ENCODE peak calls at places on chromosome 4, in eight cellular contexts. U is heart right ventricle; R is NCI-H2081; Y is cardiac fibroblast; W is nephron progenitor cell; K is activated naive CD4-positive, alpha-beta T cell treated with anti-CD3 and anti-CD28 coated beads for 36 hours; X is ELR; B is activated T-cell treated with anti-CD3 and anti-CD28 coated beads for 24 hours. C is an unnamed sample.

GRCh38 chr4:67746797-67747495 is 7.2 kb downstream of the GNRHR start:
- DNase-seq in U (no peak), R (no peak), Y (peak; percentile 60), W (no peak), K (peak; percentile 5), X (peak; percentile 64), B (no peak), C (peak; percentile 17)

GRCh38 chr4:150217192-150217591 is 138.9 kb downstream of the DCLK2 start:
- DNase-seq in U (no peak), R (peak; percentile 39), Y (peak; percentile 84), W (no peak), K (no peak), X (peak; percentile 77), B (no peak), C (no peak)

GRCh38 chr4:15455290-15455689 is 14.4 kb upstream of the CC2D2A start:
- DNase-seq in U (peak; percentile 16), R (no peak), Y (peak; percentile 84), W (no peak), K (no peak), X (no peak), B (no peak), C (no peak)

GRCh38 chr4:136505020-136505419 is 1027.3 kb downstream of the PCDH18 start:
- DNase-seq in U (no peak), R (peak; percentile 27), Y (no peak), W (no peak), K (no peak), X (peak; percentile 61), B (no peak), C (no peak)

GRCh38 chr4:150072906-150073714 is 5.1 kb upstream of the DCLK2 start:
- DNase-seq in U (no peak), R (no peak), Y (peak; percentile 92), W (no peak), K (no peak), X (peak; percentile 47), B (no peak), C (no peak)

GRCh38 chr4:163816494-163816893 is 322.0 kb downstream of the TMA16 start:
- DNase-seq in U (no peak), R (no peak), Y (no peak), W (no peak), K (no peak), X (peak; percentile 21), B (no peak), C (no peak)

GRCh38 chr4:71210831-71211230 is 128.0 kb upstream of the SLC4A4 start:
- DNase-seq in U (no peak), R (no peak), Y (peak; percentile 29), W (no peak), K (no peak), X (no peak), B (no peak), C (no peak)

GRCh38 chr4:184420881-184421416 is 53.4 kb downstream of the IRF2 start:
- DNase-seq in U (no peak), R (no peak), Y (no peak), W (no peak), K (peak; percentile 36), X (no peak), B (no peak), C (no peak)

GRCh38 chr4:106541253-106541652 is 172.7 kb upstream of the GIMD1 start:
- DNase-seq in U (no peak), R (no peak), Y (no peak), W (no peak), K (no peak), X (peak; percentile 76), B (no peak), C (no peak)

GRCh38 chr4:145420595-145421214 is 60.9 kb upstream of the SMAD1 start:
- DNase-seq in U (no peak), R (no peak), Y (peak; percentile 2), W (no peak), K (no peak), X (no peak), B (no peak), C (no peak)

GRCh38 chr4:42736538-42736937 is 79.6 kb upstream of the ATP8A1 start:
- DNase-seq in U (no peak), R (no peak), Y (no peak), W (no peak), K (no peak), X (no peak), B (no peak), C (no peak)

GRCh38 chr4:169846396-169846795 is 88.7 kb upstream of the HPF1 start:
- DNase-seq in U (no peak), R (no peak), Y (no peak), W (no peak), K (no peak), X (no peak), B (no peak), C (no peak)

GRCh38 chr4:6633091-6633906 is 7.2 kb upstream of the MRFAP1 start:
- DNase-seq in U (no peak), R (peak; percentile 86), Y (peak; percentile 71), W (no peak), K (peak; percentile 41), X (no peak), B (no peak), C (no peak)

GRCh38 chr4:39712819-39713607 is 15.1 kb downstream of the UBE2K start:
- DNase-seq in U (no peak), R (no peak), Y (no peak), W (no peak), K (no peak), X (no peak), B (no peak), C (no peak)

GRCh38 chr4:3310301-3311094 is 17.7 kb downstream of the RGS12 start:
- DNase-seq in U (no peak), R (no peak), Y (no peak), W (no peak), K (no peak), X (no peak), B (no peak), C (no peak)

GRCh38 chr4:69858683-69859082 is 1.3 kb downstream of the SULT1E1 start:
- DNase-seq in U (no peak), R (peak; percentile 34), Y (peak; percentile 68), W (no peak), K (no peak), X (no peak), B (no peak), C (no peak)

GRCh38 chr4:77861500-77861899 is 1.1 kb upstream of the MRPL1 start:
- DNase-seq in U (no peak), R (no peak), Y (peak; percentile 5), W (no peak), K (peak; percentile 52), X (peak; percentile 15), B (no peak), C (no peak)

GRCh38 chr4:186170966-186171365 is 20.4 kb upstream of the CYP4V2 start:
- DNase-seq in U (no peak), R (no peak), Y (no peak), W (no peak), K (no peak), X (no peak), B (no peak), C (no peak)

GRCh38 chr4:143025111-143025704 is 159.5 kb upstream of the USP38 start:
- DNase-seq in U (no peak), R (peak; percentile 1), Y (peak; percentile 31), W (no peak), K (peak; percentile 13), X (peak; percentile 42), B (no peak), C (no peak)

GRCh38 chr4:155703486-155704227 is 37.0 kb downstream of the GUCY1A1 start:
- DNase-seq in U (no peak), R (no peak), Y (no peak), W (no peak), K (no peak), X (peak; percentile 23), B (no peak), C (no peak)

GRCh38 chr4:98605216-98605615 is 53.2 kb downstream of the TSPAN5 start:
- DNase-seq in U (no peak), R (no peak), Y (peak; percentile 34), W (no peak), K (no peak), X (peak; percentile 54), B (no peak), C (no peak)

GRCh38 chr4:186104114-186104894 is at the start of gene FAM149A:
- DNase-seq in U (no peak), R (peak; percentile 65), Y (no peak), W (peak; percentile 66), K (peak; percentile 64), X (no peak), B (peak; percentile 36), C (no peak)

GRCh38 chr4:139015948-139016451 is 419 bp downstream of the NOCT start:
- DNase-seq in U (peak; percentile 17), R (peak; percentile 50), Y (peak; percentile 32), W (no peak), K (peak; percentile 52), X (peak; percentile 44), B (peak; percentile 29), C (no peak)

GRCh38 chr4:175090116-175090515 is 172.0 kb downstream of the ADAM29 start:
- DNase-seq in U (no peak), R (peak; percentile 64), Y (no peak), W (no peak), K (no peak), X (no peak), B (no peak), C (no peak)

GRCh38 chr4:47101453-47101852 is 70.1 kb downstream of the GABRB1 start:
- DNase-seq in U (no peak), R (no peak), Y (no peak), W (no peak), K (no peak), X (peak; percentile 28), B (no peak), C (no peak)

GRCh38 chr4:123288309-123289025 is 108.1 kb upstream of the SPRY1 start:
- DNase-seq in U (no peak), R (no peak), Y (no peak), W (no peak), K (no peak), X (no peak), B (no peak), C (no peak)

GRCh38 chr4:1249731-1250526 is 999 bp upstream of the CTBP1 start:
- DNase-seq in U (no peak), R (peak; percentile 53), Y (peak; percentile 39), W (no peak), K (peak; percentile 87), X (peak; percentile 29), B (peak; percentile 43), C (peak; percentile 13)

GRCh38 chr4:119211856-119212250 is 660 bp upstream of the USP53 start:
- DNase-seq in U (no peak), R (peak; percentile 73), Y (no peak), W (no peak), K (no peak), X (no peak), B (no peak), C (no peak)

GRCh38 chr4:76637704-76638361 is 202.8 kb downstream of the SHROOM3 start:
- DNase-seq in U (no peak), R (no peak), Y (no peak), W (no peak), K (no peak), X (no peak), B (no peak), C (no peak)

GRCh38 chr4:61783050-61783449 is 582.9 kb downstream of the ADGRL3 start:
- DNase-seq in U (no peak), R (no peak), Y (no peak), W (no peak), K (no peak), X (peak; percentile 22), B (no peak), C (no peak)

GRCh38 chr4:113584407-113585150 is 177.0 kb downstream of the CAMK2D start:
- DNase-seq in U (no peak), R (no peak), Y (peak; percentile 52), W (no peak), K (no peak), X (peak; percentile 56), B (no peak), C (no peak)

GRCh38 chr4:76342191-76342590 is 35.7 kb downstream of the STBD1 start:
- DNase-seq in U (no peak), R (no peak), Y (no peak), W (no peak), K (no peak), X (no peak), B (no peak), C (no peak)

GRCh38 chr4:128306992-128307581 is 19.5 kb upstream of the PGRMC2 start:
- DNase-seq in U (no peak), R (no peak), Y (no peak), W (no peak), K (no peak), X (no peak), B (no peak), C (no peak)

GRCh38 chr4:165131247-165131832 is 18.7 kb upstream of the TMEM192 start:
- DNase-seq in U (peak; percentile 60), R (peak; percentile 66), Y (peak; percentile 70), W (peak; percentile 84), K (peak; percentile 91), X (peak; percentile 62), B (peak; percentile 70), C (peak; percentile 70)

C was measured in SK-N-SH.